ENCODE peak calls at places on chromosomes 3 and 15, in five cellular contexts. P, Y, C, V and B are unnamed samples.
A peak's percentile ranks its signal among the peaks of the same experiment; 100 is the strongest.

GRCh38 chr15:92614301-92614700 is 41.3 kb downstream of the FAM174B start:
- DNase-seq in P (no peak), Y (no peak), C (no peak), V (no peak), B (no peak)

GRCh38 chr3:193905541-193905940 is 230.4 kb upstream of the HES1 start:
- DNase-seq in P (no peak), Y (no peak), C (no peak), V (no peak), B (no peak)

GRCh38 chr3:188437921-188438320 is 284.0 kb downstream of the LPP start:
- DNase-seq in P (no peak), Y (no peak), C (peak; percentile 31), V (no peak), B (no peak)

GRCh38 chr15:70528270-70528706 is 235.1 kb downstream of the UACA start:
- DNase-seq in P (no peak), Y (peak; percentile 28), C (peak; percentile 54), V (no peak), B (peak; percentile 79)

GRCh38 chr15:98025237-98025636 is 64.7 kb downstream of the ARRDC4 start:
- DNase-seq in P (no peak), Y (peak; percentile 5), C (peak; percentile 0), V (no peak), B (peak; percentile 18)

GRCh38 chr3:71570453-71571038 is 13.0 kb downstream of the FOXP1 start:
- DNase-seq in P (no peak), Y (no peak), C (no peak), V (no peak), B (no peak)

GRCh38 chr3:130925628-130926027 is 31.7 kb downstream of the ATP2C1 start:
- DNase-seq in P (no peak), Y (peak; percentile 42), C (no peak), V (no peak), B (peak; percentile 36)

GRCh38 chr3:42654331-42655201 is 1.1 kb downstream of the ZBTB47 start:
- DNase-seq in P (peak; percentile 56), Y (peak; percentile 58), C (peak; percentile 44), V (no peak), B (peak; percentile 55)

GRCh38 chr3:141240290-141241247 is 8.9 kb downstream of the PXYLP1 start:
- DNase-seq in P (no peak), Y (no peak), C (peak; percentile 60), V (no peak), B (peak; percentile 57)

GRCh38 chr3:184003187-184003967 is 14.3 kb downstream of the ABCC5 start:
- DNase-seq in P (no peak), Y (peak; percentile 10), C (peak; percentile 81), V (peak; percentile 36), B (peak; percentile 68)

GRCh38 chr15:51864408-51865056 is 35.1 kb downstream of the TMOD3 start:
- DNase-seq in P (no peak), Y (no peak), C (peak; percentile 47), V (no peak), B (no peak)

GRCh38 chr3:180970931-180971330 is 18.6 kb downstream of the DNAJC19 start:
- DNase-seq in P (no peak), Y (no peak), C (no peak), V (no peak), B (no peak)

GRCh38 chr3:62682826-62683225 is 192.4 kb downstream of the CADPS start:
- DNase-seq in P (no peak), Y (no peak), C (no peak), V (no peak), B (no peak)

GRCh38 chr3:174198199-174198598 is 660.9 kb upstream of the NAALADL2 start:
- DNase-seq in P (no peak), Y (peak; percentile 98), C (peak; percentile 95), V (peak; percentile 82), B (peak; percentile 54)

GRCh38 chr15:43125095-43125661 is 8.2 kb upstream of the TMEM62 start:
- DNase-seq in P (no peak), Y (no peak), C (no peak), V (no peak), B (no peak)

GRCh38 chr15:34682673-34683072 is 72.1 kb downstream of the GJD2 start:
- DNase-seq in P (no peak), Y (peak; percentile 22), C (peak; percentile 76), V (peak; percentile 8), B (peak; percentile 68)

GRCh38 chr15:67105991-67106763 is 40.8 kb downstream of the SMAD3 start:
- DNase-seq in P (no peak), Y (no peak), C (no peak), V (no peak), B (no peak)

GRCh38 chr3:12194209-12194608 is 35.5 kb upstream of the TIMP4 start:
- DNase-seq in P (no peak), Y (peak; percentile 98), C (peak; percentile 92), V (peak; percentile 69), B (peak; percentile 94)

DNA sequence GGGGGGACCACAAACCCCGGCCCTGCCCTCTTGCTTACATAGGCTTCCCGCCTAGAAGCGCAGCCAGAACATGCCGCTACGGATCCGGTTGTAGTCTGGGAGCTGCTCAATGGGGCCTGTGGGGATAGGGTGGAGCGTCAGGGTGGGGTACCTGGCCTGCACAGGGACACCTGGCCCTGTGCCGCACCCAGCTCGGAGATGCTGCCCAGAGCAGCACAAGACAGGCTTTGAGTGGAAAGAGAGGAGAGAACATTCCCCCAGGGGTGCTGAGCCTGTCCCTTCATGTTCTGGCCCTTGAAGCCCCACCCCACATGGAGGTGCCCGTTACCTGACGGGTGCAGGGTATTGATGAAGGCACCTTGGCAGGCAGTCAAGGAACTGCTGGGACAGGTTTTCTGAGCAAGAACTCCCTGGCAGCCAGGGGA is 4.0 kb upstream of the COL7A1 start:
- DNase-seq in P (no peak), Y (no peak), C (no peak), V (no peak), B (no peak)
- H3K4me3 ChIP-seq in P (no peak overlapping the region), Y (no peak overlapping the region), C (no peak overlapping the region), V (peak overlapping the region; percentile 17), B (no peak overlapping the region)

DNA sequence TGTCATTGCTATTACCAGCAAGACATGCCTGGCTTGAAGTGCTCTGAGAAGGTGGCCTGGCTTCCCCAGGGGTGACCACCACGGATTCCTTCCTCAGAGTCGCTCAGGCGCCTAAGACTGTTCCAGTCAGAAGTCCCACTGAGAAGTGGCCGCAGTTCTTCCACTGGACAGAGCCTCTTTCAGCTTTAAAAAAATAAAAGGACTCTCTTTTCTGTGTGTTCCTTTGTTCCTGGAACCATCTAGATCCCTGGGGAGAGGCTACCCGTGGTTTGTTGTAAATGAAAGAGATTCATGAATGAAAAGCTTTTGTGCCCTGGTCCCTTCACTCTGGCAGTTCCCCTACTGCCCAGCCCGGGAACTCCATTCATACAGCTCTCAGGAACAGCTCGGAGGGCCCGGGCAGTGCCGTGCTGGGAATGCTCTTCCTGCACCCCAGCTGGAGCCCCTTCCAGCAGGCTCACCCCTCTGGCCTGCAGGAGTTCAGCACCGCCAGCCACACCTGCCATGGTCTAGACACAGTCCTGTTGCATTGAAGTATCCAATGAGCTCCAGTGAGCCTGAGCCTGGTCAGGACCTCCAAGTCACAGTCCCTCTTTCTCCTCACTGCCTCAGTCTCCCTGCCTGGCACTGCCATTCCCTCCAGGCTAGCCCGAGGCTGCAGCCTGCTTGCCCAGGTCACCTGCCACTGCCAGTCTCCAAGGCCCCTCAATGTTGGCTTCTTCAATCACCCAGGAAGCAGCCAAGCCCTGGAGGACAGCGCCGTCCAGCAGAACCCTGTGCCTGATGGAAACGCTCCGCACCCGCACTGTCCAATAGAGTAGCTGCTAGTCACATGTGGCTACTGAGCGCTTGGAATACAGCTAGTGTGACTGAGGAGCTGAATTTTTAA is 75.4 kb downstream of the XXYLT1 start:
- DNase-seq in P (no peak), Y (no peak), C (no peak), V (no peak), B (peak; percentile 55)
- TF ChIP-seq CTCF in P (no peak), Y (no peak), C (no peak), V (no peak), B (peak; percentile 38)

DNA sequence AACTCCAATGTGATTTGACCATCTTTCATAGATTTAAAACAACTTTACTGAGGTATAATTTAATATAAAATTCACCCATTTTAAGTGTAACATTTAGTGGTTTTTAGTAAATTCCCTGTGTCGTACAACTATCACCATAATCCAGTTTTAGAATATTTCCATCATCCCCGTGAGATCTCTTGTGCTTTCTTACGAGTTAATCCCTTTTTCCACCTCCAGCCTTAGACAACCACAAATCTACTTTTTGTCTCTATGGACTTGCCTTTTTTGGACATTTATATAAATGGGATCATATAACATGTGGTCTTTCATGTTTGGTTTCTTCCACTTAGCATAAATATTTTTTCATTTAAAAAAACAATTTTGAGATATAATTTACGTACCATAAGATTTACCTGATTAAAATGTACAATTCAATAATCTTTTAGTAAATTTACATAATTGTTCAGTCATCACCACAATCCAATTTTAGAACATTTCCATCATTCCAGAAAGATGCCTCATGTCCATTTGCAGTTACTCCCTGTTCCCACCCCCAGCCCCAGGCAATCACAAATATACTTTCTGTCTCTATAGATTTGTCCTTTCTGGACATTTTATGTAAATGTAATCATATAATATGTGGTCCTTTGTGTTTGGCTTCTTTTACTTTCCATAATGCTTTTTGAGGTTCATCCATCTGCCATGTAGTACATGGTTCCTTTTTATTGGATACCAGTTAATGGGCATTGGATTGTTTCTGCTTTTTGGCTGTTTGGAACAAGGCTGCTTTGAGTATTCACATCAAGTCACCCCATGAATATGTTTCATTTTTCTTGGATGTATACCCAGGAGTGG is 3.0 kb downstream of the OXSR1 start:
- DNase-seq in P (no peak), Y (peak; percentile 65), C (peak; percentile 67), V (no peak), B (peak; percentile 73)
- H3K4me3 ChIP-seq in P (no peak overlapping the region), Y (peak overlapping the region; percentile 31), C (peak overlapping the region; percentile 32), V (peak overlapping the region; percentile 10), B (no peak overlapping the region)

GRCh38 chr3:77320514-77320913 is 280.6 kb downstream of the ROBO2 start:
- DNase-seq in P (no peak), Y (peak; percentile 70), C (peak; percentile 67), V (peak; percentile 33), B (peak; percentile 85)

GRCh38 chr3:77324115-77324514 is 284.2 kb downstream of the ROBO2 start:
- DNase-seq in P (no peak), Y (no peak), C (no peak), V (no peak), B (no peak)

GRCh38 chr3:77323616-77324015 is 283.7 kb downstream of the ROBO2 start:
- DNase-seq in P (no peak), Y (no peak), C (no peak), V (no peak), B (no peak)

GRCh38 chr3:77321646-77322045 is 281.7 kb downstream of the ROBO2 start:
- DNase-seq in P (no peak), Y (no peak), C (no peak), V (no peak), B (no peak)

GRCh38 chr3:77319711-77320110 is 279.8 kb downstream of the ROBO2 start:
- DNase-seq in P (no peak), Y (peak; percentile 48), C (peak; percentile 39), V (no peak), B (peak; percentile 57)
- TF ChIP-seq CTCF in P (peak; percentile 15), Y (peak; percentile 61), C (peak; percentile 42), V (peak; percentile 60), B (peak; percentile 61)